ENCODE peak calls at places on chromosomes 7 and 10, in four cellular contexts. S is WTC11, P is choroid plexus epithelial cell, O is Panc1. A is an unnamed sample.

GRCh38 chr10:104339469-104340098 is 1.3 kb upstream of the ITPRIP start:
- DNase-seq in S (no peak), P (peak), O (no peak), A (no peak)

GRCh38 chr7:116315803-116316202 is 105.5 kb downstream of the TES start:
- DNase-seq in S (no peak), P (no peak), O (no peak), A (no peak)

GRCh38 chr7:84245831-84246230 is 51.2 kb upstream of the SEMA3A start:
- DNase-seq in S (peak), P (no peak), O (no peak), A (no peak)

GRCh38 chr7:4241791-4242190 is 440.3 kb upstream of the FOXK1 start:
- DNase-seq in S (peak), P (no peak), O (no peak), A (no peak)

GRCh38 chr10:48523820-48524758 is 80.8 kb downstream of the ARHGAP22 start:
- DNase-seq in S (peak), P (no peak), O (no peak), A (peak)

GRCh38 chr10:93333278-93333978 is 148.7 kb downstream of the MYOF start:
- DNase-seq in S (peak), P (no peak), O (no peak), A (no peak)

GRCh38 chr7:118250860-118251494 is 26.5 kb downstream of the ANKRD7 start:
- DNase-seq in S (no peak), P (peak), O (no peak), A (no peak)

GRCh38 chr7:32212321-32212720 is 142.1 kb upstream of the PDE1C start:
- DNase-seq in S (no peak), P (no peak), O (no peak), A (no peak)

GRCh38 chr10:77582710-77583115 is 54.9 kb downstream of the KCNMA1 start:
- DNase-seq in S (no peak), P (peak), O (peak), A (no peak)

GRCh38 chr10:107589081-107589480 is 424.6 kb upstream of the SORCS1 start:
- DNase-seq in S (no peak), P (peak), O (no peak), A (no peak)

GRCh38 chr10:90856261-90856660 is 1.6 kb downstream of the HTR7 start:
- DNase-seq in S (no peak), P (peak), O (no peak), A (no peak)

GRCh38 chr10:33238643-33239042 is 95.8 kb downstream of the NRP1 start:
- DNase-seq in S (no peak), P (peak), O (peak), A (no peak)

GRCh38 chr7:52569151-52569550 is 466.3 kb upstream of the POM121L12 start:
- DNase-seq in S (no peak), P (no peak), O (no peak), A (no peak)

GRCh38 chr7:66905689-66906088 is 15.3 kb upstream of the TMEM248 start:
- DNase-seq in S (peak), P (no peak), O (no peak), A (no peak)

GRCh38 chr7:141076377-141076776 is 2.5 kb downstream of the TMEM178B start:
- DNase-seq in S (peak), P (peak), O (no peak), A (peak)

GRCh38 chr10:119412244-119412750 is 130.2 kb downstream of the RGS10 start:
- DNase-seq in S (no peak), P (peak), O (no peak), A (peak)

GRCh38 chr7:99143853-99144672 is at the start of gene SMURF1:
- DNase-seq in S (peak), P (peak), O (no peak), A (peak)

GRCh38 chr10:3848005-3848767 is 63.2 kb upstream of the KLF6 start:
- DNase-seq in S (no peak), P (peak), O (no peak), A (no peak)

GRCh38 chr7:16494551-16494950 is 29.0 kb upstream of the SOSTDC1 start:
- DNase-seq in S (no peak), P (no peak), O (no peak), A (no peak)

GRCh38 chr10:13496931-13497330 is 31.9 kb downstream of the BEND7 start:
- DNase-seq in S (no peak), P (no peak), O (no peak), A (no peak)

GRCh38 chr10:35600193-35600592 is 4.9 kb upstream of the GJD4 start:
- DNase-seq in S (no peak), P (peak), O (no peak), A (no peak)

GRCh38 chr10:113458461-113458860 is 94.4 kb upstream of the HABP2 start:
- DNase-seq in S (no peak), P (no peak), O (no peak), A (no peak)

GRCh38 chr7:127270093-127270492 is 17.4 kb upstream of the GRM8 start:
- DNase-seq in S (no peak), P (no peak), O (no peak), A (no peak)

GRCh38 chr7:150507947-150508602 is 6.6 kb upstream of the GIMAP7 start:
- DNase-seq in S (no peak), P (no peak), O (no peak), A (no peak)

GRCh38 chr7:116525913-116526857 is 1.3 kb downstream of the CAV1 start:
- DNase-seq in S (peak), P (peak), O (no peak), A (peak)

GRCh38 chr10:12905067-12905466 is 96.4 kb downstream of the CCDC3 start:
- DNase-seq in S (no peak), P (no peak), O (no peak), A (no peak)

GRCh38 chr7:77455334-77455733 is 39.2 kb upstream of the GSAP start:
- DNase-seq in S (no peak), P (peak), O (peak), A (no peak)

GRCh38 chr10:119359025-119359424 is 151.7 kb downstream of the GRK5 start:
- DNase-seq in S (no peak), P (no peak), O (no peak), A (no peak)

GRCh38 chr10:75111906-75112703 is 649 bp downstream of the SAMD8 start:
- DNase-seq in S (peak), P (peak), O (no peak), A (peak)

GRCh38 chr7:129828989-129829676 is 123.6 kb downstream of the UBE2H start:
- DNase-seq in S (no peak), P (no peak), O (no peak), A (no peak)

GRCh38 chr10:110723224-110723891 is 79.2 kb downstream of the RBM20 start:
- DNase-seq in S (no peak), P (no peak), O (no peak), A (no peak)

GRCh38 chr10:75746356-75746755 is 314.9 kb downstream of the LRMDA start:
- DNase-seq in S (no peak), P (no peak), O (no peak), A (no peak)

GRCh38 chr7:19161671-19162070 is 16.4 kb upstream of the FERD3L start:
- DNase-seq in S (no peak), P (peak), O (no peak), A (no peak)

GRCh38 chr7:107960306-107960705 is 42.7 kb downstream of the LAMB1 start:
- DNase-seq in S (no peak), P (no peak), O (no peak), A (no peak)

GRCh38 chr7:17696422-17696821 is 243.9 kb downstream of the SNX13 start:
- DNase-seq in S (no peak), P (peak), O (no peak), A (no peak)

GRCh38 chr7:117383826-117384225 is 43.5 kb downstream of the ASZ1 start:
- DNase-seq in S (no peak), P (peak), O (no peak), A (no peak)

GRCh38 chr10:11538834-11539190 is 72.6 kb downstream of the USP6NL start:
- DNase-seq in S (no peak), P (no peak), O (no peak), A (no peak)

GRCh38 chr10:11532329-11532728 is 79.1 kb downstream of the USP6NL start:
- DNase-seq in S (no peak), P (peak), O (no peak), A (no peak)

GRCh38 chr10:11533328-11533781 is 78.1 kb downstream of the USP6NL start:
- DNase-seq in S (no peak), P (peak), O (no peak), A (no peak)

GRCh38 chr10:11536256-11536655 is 75.2 kb downstream of the USP6NL start:
- DNase-seq in S (no peak), P (no peak), O (no peak), A (no peak)

GRCh38 chr10:11535376-11535959 is 76.0 kb downstream of the USP6NL start:
- DNase-seq in S (no peak), P (no peak), O (no peak), A (no peak)
- TF ChIP-seq CTCF in S (no peak), P (no peak), O (no peak), A (no peak)

GRCh38 chr7:33243319-33243881 is 114.0 kb downstream of the BBS9 start:
- DNase-seq in S (no peak), P (peak), O (peak), A (peak)
- TF ChIP-seq CTCF in S (peak), P (peak), O (peak), A (peak)

GRCh38 chr10:123897146-123897545 is 5.5 kb upstream of the CPXM2 start:
- DNase-seq in S (no peak), P (no peak), O (no peak), A (no peak)
- TF ChIP-seq CTCF in S (no peak), P (no peak), O (no peak), A (no peak)

GRCh38 chr7:44244282-44244681 is 43.5 kb downstream of the YKT6 start:
- DNase-seq in S (peak), P (peak), O (no peak), A (peak)
- TF ChIP-seq CTCF in S (peak), P (peak), O (no peak), A (peak)

GRCh38 chr7:80921130-80921529 is 2.3 kb upstream of the SEMA3C start:
- DNase-seq in S (no peak), P (no peak), O (peak), A (no peak)

GRCh38 chr7:80922254-80923049 is 3.6 kb upstream of the SEMA3C start:
- DNase-seq in S (no peak), P (no peak), O (no peak), A (no peak)

GRCh38 chr7:80918406-80918805 is 445 bp downstream of the SEMA3C start:
- DNase-seq in S (no peak), P (peak), O (no peak), A (peak)

GRCh38 chr7:80916770-80917681 is 1.8 kb downstream of the SEMA3C start:
- DNase-seq in S (no peak), P (peak), O (peak), A (no peak)

GRCh38 chr7:80918909-80919721 is at the start of gene SEMA3C:
- DNase-seq in S (peak), P (peak), O (peak), A (peak)
- TF ChIP-seq CTCF in S (no peak), P (peak), O (peak), A (no peak)

GRCh38 chr10:83692196-83692595 is 447.1 kb upstream of the GHITM start:
- DNase-seq in S (no peak), P (no peak), O (no peak), A (no peak)
- TF ChIP-seq CTCF in S (no peak), P (no peak), O (no peak), A (no peak)

GRCh38 chr7:28615091-28615490 is 202.8 kb downstream of the CREB5 start:
- DNase-seq in S (peak), P (peak), O (no peak), A (no peak)
- TF ChIP-seq CTCF in S (no peak), P (peak), O (peak), A (peak)

GRCh38 chr10:60807499-60807898 is 29.2 kb downstream of the CDK1 start:
- DNase-seq in S (no peak), P (no peak), O (no peak), A (no peak)

GRCh38 chr10:60806951-60807350 is 28.7 kb downstream of the CDK1 start:
- DNase-seq in S (no peak), P (no peak), O (no peak), A (no peak)

GRCh38 chr10:60808031-60808430 is 29.8 kb downstream of the CDK1 start:
- DNase-seq in S (no peak), P (no peak), O (no peak), A (no peak)

GRCh38 chr10:60809157-60809556 is 30.9 kb downstream of the CDK1 start:
- DNase-seq in S (no peak), P (peak), O (no peak), A (no peak)

GRCh38 chr10:60810437-60811182 is 32.3 kb downstream of the CDK1 start:
- DNase-seq in S (no peak), P (peak), O (no peak), A (no peak)
- TF ChIP-seq CTCF in S (no peak), P (no peak), O (no peak), A (no peak)

A was measured in nephron progenitor cell.